ENCODE peak calls at places on chromosomes 3 and 15, in seven cellular contexts. K is stimulated activated CD4-positive, alpha-beta T cell treated with anti-CD3 and anti-CD28 coated beads, Interleukin-2, amount 100 ng/mL, for 48 hours; H is GM13977; O is RWPE1; N is ELR; T is iris pigment epithelial cell; I is cerebellar nuclear complex. R is an unnamed sample.

GRCh38 chr3:76307556-76307955 is 522.2 kb upstream of the ZNF717 start:
- DNase-seq in K (no peak), O (no peak), I (no peak), H (no peak), T (peak), N (peak), R (no peak)

GRCh38 chr3:169344465-169344864 is 319.0 kb downstream of the MECOM start:
- DNase-seq in N (peak), K (no peak), T (peak), H (no peak), I (no peak), O (peak), R (peak)

GRCh38 chr3:141303481-141304223 is 64.7 kb upstream of the ZBTB38 start:
- DNase-seq in T (peak), I (peak), H (peak), O (peak), N (peak), K (peak), R (peak)

GRCh38 chr3:142318331-142318730 is 92.9 kb upstream of the GK5 start:
- DNase-seq in O (no peak), T (peak), I (no peak), H (no peak), N (peak), K (no peak), R (no peak)

GRCh38 chr3:70882104-70882503 is 569.7 kb upstream of the MDFIC2 start:
- DNase-seq in T (peak), O (no peak), N (no peak), K (no peak), H (no peak), I (no peak), R (peak)

GRCh38 chr15:66482539-66482938 is 15.0 kb downstream of the SNAPC5 start:
- DNase-seq in T (no peak), K (no peak), N (no peak), I (no peak), H (no peak), O (no peak), R (no peak)

GRCh38 chr3:141876381-141876890 is at the start of gene ATP1B3:
- DNase-seq in N (peak), K (peak), T (peak), O (peak), I (peak), H (peak), R (peak)

GRCh38 chr15:57747206-57747605 is 40.7 kb downstream of the POLR2M start:
- DNase-seq in T (peak), H (no peak), K (no peak), I (no peak), O (no peak), N (no peak), R (peak)

GRCh38 chr3:135159848-135160247 is 364.8 kb downstream of the EPHB1 start:
- DNase-seq in I (no peak), T (no peak), N (no peak), H (no peak), O (no peak), K (no peak), R (no peak)

GRCh38 chr3:115072265-115073008 is 74.7 kb downstream of the ZBTB20 start:
- DNase-seq in K (no peak), H (no peak), N (peak), T (peak), O (peak), I (no peak), R (peak)

GRCh38 chr15:47246317-47246716 is 471.0 kb upstream of the SEMA6D start:
- DNase-seq in N (no peak), T (no peak), H (no peak), K (no peak), I (no peak), O (no peak), R (no peak)

GRCh38 chr3:114872056-114872455 is 275.0 kb downstream of the ZBTB20 start:
- DNase-seq in O (no peak), K (no peak), I (no peak), H (no peak), N (no peak), T (peak), R (peak)

GRCh38 chr3:124429129-124429815 is 301.0 kb upstream of the UMPS start:
- DNase-seq in T (peak), H (no peak), O (peak), N (peak), I (no peak), K (no peak), R (peak)

GRCh38 chr15:54282228-54282836 is 304.1 kb downstream of the UNC13C start:
- DNase-seq in H (no peak), N (no peak), I (no peak), O (no peak), T (no peak), K (no peak), R (no peak)

GRCh38 chr3:42035816-42036482 is 55.2 kb upstream of the TRAK1 start:
- DNase-seq in O (no peak), N (peak), I (no peak), H (no peak), T (no peak), K (no peak), R (no peak)

GRCh38 chr3:160130950-160131349 is 94.3 kb upstream of the C3orf80 start:
- DNase-seq in I (no peak), T (peak), N (peak), K (no peak), O (no peak), H (no peak), R (peak)

GRCh38 chr3:81339040-81339845 is 422.2 kb downstream of the GBE1 start:
- DNase-seq in K (no peak), I (no peak), T (peak), N (peak), O (peak), H (peak), R (peak)

GRCh38 chr3:23823620-23824019 is 17.9 kb downstream of the UBE2E1 start:
- DNase-seq in H (no peak), N (no peak), I (no peak), T (no peak), O (no peak), K (no peak), R (no peak)

GRCh38 chr3:73558399-73559075 is 66.2 kb downstream of the PDZRN3 start:
- DNase-seq in N (no peak), O (no peak), K (no peak), T (peak), H (no peak), I (no peak), R (peak)

GRCh38 chr15:50116477-50116876 is 2.6 kb downstream of the ATP8B4 start:
- DNase-seq in N (peak), O (no peak), I (no peak), T (peak), K (no peak), H (no peak), R (peak)

GRCh38 chr3:90091557-90091956 is 984.1 kb downstream of the EPHA3 start:
- DNase-seq in T (peak), H (no peak), N (peak), K (no peak), O (peak), I (no peak), R (peak)

GRCh38 chr15:78763796-78764241 is 47.4 kb downstream of the ADAMTS7 start:
- DNase-seq in H (no peak), K (no peak), T (no peak), I (no peak), O (no peak), N (no peak), R (no peak)

GRCh38 chr3:45381168-45381852 is 7.1 kb upstream of the LARS2 start:
- DNase-seq in N (no peak), K (no peak), H (no peak), T (no peak), I (no peak), O (no peak), R (no peak)

GRCh38 chr15:34109775-34110663 is 8.1 kb downstream of the PGBD4 start:
- DNase-seq in H (peak), N (peak), K (no peak), O (peak), T (peak), I (no peak), R (peak)

GRCh38 chr15:91685436-91685835 is 168.1 kb upstream of the SLCO3A1 start:
- DNase-seq in H (no peak), I (no peak), O (no peak), N (no peak), K (no peak), T (no peak), R (no peak)

GRCh38 chr3:129624347-129625070 is 18.0 kb upstream of the PLXND1 start:
- DNase-seq in N (no peak), T (no peak), H (no peak), O (no peak), K (no peak), I (no peak), R (no peak)

GRCh38 chr15:68816795-68817303 is 3.8 kb downstream of the ANP32A start:
- DNase-seq in K (no peak), T (no peak), I (no peak), H (no peak), N (peak), O (no peak), R (peak)

GRCh38 chr15:51450001-51450400 is 108.5 kb downstream of the GLDN start:
- DNase-seq in T (peak), K (no peak), O (peak), H (no peak), N (peak), I (no peak), R (no peak)

R was measured in fibroblast of mammary gland.